ENCODE peak calls at places on chromosomes 11 and 22, in seven cellular contexts. S is mesothelial cell of epicardium, W is fibroblast of villous mesenchyme, T is lower leg skin, V is fibroblast of mammary gland, R is left ventricle myocardium inferior, U is Calu3. A is an unnamed sample.

GRCh38 chr22:33023119-33023827 is 34.9 kb downstream of the SYN3 start:
- DNase-seq in S (no peak), W (no peak), T (no peak), V (no peak), R (no peak), U (no peak), A (no peak)

GRCh38 chr22:44444341-44445306 is 53.4 kb downstream of the RTL6 start:
- DNase-seq in S (no peak), W (no peak), T (no peak), V (no peak), R (no peak), U (no peak), A (no peak)

GRCh38 chr22:22591348-22592299 is 32.6 kb upstream of the PRAME start:
- DNase-seq in S (no peak), W (no peak), T (no peak), V (peak), R (no peak), U (no peak), A (no peak)

GRCh38 chr11:8065031-8065430 is 16.0 kb upstream of the TUB start:
- DNase-seq in S (no peak), W (no peak), T (no peak), V (no peak), R (no peak), U (no peak), A (no peak)

GRCh38 chr11:71286701-71287643 is 34.6 kb upstream of the SHANK2 start:
- DNase-seq in S (no peak), W (peak), T (no peak), V (peak), R (no peak), U (peak), A (no peak)

GRCh38 chr11:97136067-97136466 is 746.3 kb downstream of the JRKL start:
- DNase-seq in S (no peak), W (no peak), T (no peak), V (no peak), R (no peak), U (no peak), A (no peak)

GRCh38 chr11:112318193-112318592 is 57.5 kb upstream of the PLET1 start:
- DNase-seq in S (no peak), W (peak), T (no peak), V (peak), R (no peak), U (no peak), A (no peak)

GRCh38 chr11:115126515-115127208 is 377.6 kb downstream of the CADM1 start:
- DNase-seq in S (no peak), W (no peak), T (no peak), V (no peak), R (no peak), U (no peak), A (no peak)

GRCh38 chr22:43587574-43587973 is 175.8 kb downstream of the MPPED1 start:
- DNase-seq in S (no peak), W (no peak), T (no peak), V (peak), R (no peak), U (no peak), A (no peak)

GRCh38 chr11:27401280-27401679 is 38.3 kb upstream of the CCDC34 start:
- DNase-seq in S (no peak), W (no peak), T (no peak), V (no peak), R (no peak), U (no peak), A (no peak)

GRCh38 chr11:14519692-14520085 is 497 bp downstream of the PSMA1 start:
- DNase-seq in S (no peak), W (no peak), T (no peak), V (peak), R (no peak), U (no peak), A (no peak)

GRCh38 chr22:33271390-33272161 is 213.4 kb upstream of the SYN3 start:
- DNase-seq in S (no peak), W (no peak), T (no peak), V (peak), R (peak), U (no peak), A (no peak)

GRCh38 chr11:45725121-45725520 is 59.7 kb upstream of the CHST1 start:
- DNase-seq in S (no peak), W (no peak), T (no peak), V (no peak), R (no peak), U (no peak), A (no peak)

GRCh38 chr11:62337682-62338181 is 484 bp downstream of the ASRGL1 start:
- DNase-seq in S (no peak), W (no peak), T (no peak), V (no peak), R (peak), U (peak), A (peak)

GRCh38 chr11:76918941-76919386 is 58.2 kb downstream of the ACER3 start:
- DNase-seq in S (no peak), W (peak), T (no peak), V (peak), R (no peak), U (peak), A (no peak)

GRCh38 chr22:33923660-33924246 is 3.5 kb upstream of the LARGE1 start:
- DNase-seq in S (no peak), W (peak), T (peak), V (peak), R (no peak), U (peak), A (peak)

GRCh38 chr22:49013707-49014106 is 814.0 kb downstream of the BRD1 start:
- DNase-seq in S (no peak), W (no peak), T (peak), V (no peak), R (no peak), U (no peak), A (no peak)

GRCh38 chr11:119107538-119108150 is 500 bp downstream of the C2CD2L start:
- DNase-seq in S (no peak), W (no peak), T (no peak), V (no peak), R (no peak), U (no peak), A (no peak)

GRCh38 chr11:132604446-132604845 is 927.9 kb downstream of the OPCML start:
- DNase-seq in S (no peak), W (peak), T (no peak), V (peak), R (no peak), U (no peak), A (no peak)

GRCh38 chr22:43411981-43412807 is at the start of gene MPPED1:
- DNase-seq in S (no peak), W (no peak), T (no peak), V (no peak), R (no peak), U (no peak), A (no peak)

GRCh38 chr22:43293661-43294392 is 49.3 kb downstream of the SCUBE1 start:
- DNase-seq in S (no peak), W (peak), T (peak), V (peak), R (no peak), U (no peak), A (no peak)

GRCh38 chr22:17400305-17400704 is 31.0 kb downstream of the CECR2 start:
- DNase-seq in S (no peak), W (no peak), T (no peak), V (no peak), R (no peak), U (no peak), A (no peak)

GRCh38 chr22:44975444-44976262 is 34.2 kb downstream of the PHF21B start:
- DNase-seq in S (peak), W (peak), T (peak), V (peak), R (peak), U (peak), A (peak)

GRCh38 chr11:84261707-84262106 is 975.5 kb upstream of the CCDC90B start:
- DNase-seq in S (no peak), W (no peak), T (no peak), V (peak), R (no peak), U (no peak), A (no peak)

GRCh38 chr11:57167125-57167839 is 14.5 kb upstream of the LRRC55 start:
- DNase-seq in S (no peak), W (no peak), T (no peak), V (no peak), R (no peak), U (no peak), A (no peak)

GRCh38 chr11:105588001-105588400 is 21.9 kb upstream of the GRIA4 start:
- DNase-seq in S (no peak), W (peak), T (no peak), V (peak), R (no peak), U (no peak), A (no peak)

GRCh38 chr11:119205574-119206511 is at the start of gene CBL:
- DNase-seq in S (peak), W (peak), T (peak), V (peak), R (peak), U (peak), A (peak)

GRCh38 chr11:131546218-131546895 is 175.9 kb downstream of the NTM start:
- DNase-seq in S (no peak), W (no peak), T (no peak), V (no peak), R (no peak), U (no peak), A (no peak)

GRCh38 chr11:69773626-69774353 is 1.4 kb downstream of the FGF4 start:
- DNase-seq in S (no peak), W (no peak), T (no peak), V (no peak), R (no peak), U (no peak), A (no peak)

DNA sequence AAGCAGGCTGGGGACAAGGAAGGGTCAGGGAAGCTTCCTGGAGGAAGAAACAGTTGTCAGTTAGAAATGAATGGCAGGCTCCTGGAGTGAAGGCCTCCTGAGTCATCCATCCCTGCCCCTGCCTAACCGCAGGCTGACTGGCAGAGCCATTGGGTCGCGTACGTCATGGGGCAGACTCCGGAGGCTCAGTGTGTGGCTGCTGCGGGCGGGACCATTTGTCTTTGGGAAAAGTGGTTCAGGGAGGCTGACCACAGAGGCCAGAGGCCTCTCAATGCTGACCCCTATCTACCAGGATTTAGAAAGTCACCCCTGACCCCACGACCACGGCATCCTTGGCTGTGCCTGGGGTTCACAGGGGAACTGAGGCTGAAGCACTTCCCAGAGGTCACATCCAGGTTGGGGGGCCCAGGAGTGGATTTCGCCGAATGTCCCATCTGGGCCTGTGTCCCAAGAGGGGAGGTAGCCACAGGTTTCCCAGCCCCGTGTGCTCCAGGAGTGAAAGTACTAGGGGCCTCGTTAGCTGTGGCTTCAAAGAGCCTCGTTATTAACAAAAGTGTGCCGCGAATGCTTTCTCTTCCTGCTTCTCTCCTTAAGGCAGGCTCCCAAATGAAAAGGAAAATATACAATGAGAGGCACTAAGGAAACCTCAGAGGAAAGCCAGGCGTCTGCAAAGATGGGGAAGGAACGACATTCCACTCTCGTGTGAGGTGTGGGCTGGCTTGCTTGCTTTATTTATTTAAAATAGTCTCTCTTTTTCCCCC is 58.9 kb downstream of the FLRT1 start:
- DNase-seq in S (no peak), W (peak), T (no peak), V (peak), R (no peak), U (peak), A (no peak)
- TF ChIP-seq CTCF in S (no peak), W (no peak), T (no peak), V (no peak), R (no peak), U (no peak), A (no peak)

GRCh38 chr22:39600491-39601179 is 30.1 kb downstream of the CACNA1I start:
- DNase-seq in S (no peak), W (no peak), T (no peak), V (no peak), R (no peak), U (no peak), A (no peak)

GRCh38 chr22:39597236-39597869 is 26.8 kb downstream of the CACNA1I start:
- DNase-seq in S (no peak), W (no peak), T (no peak), V (no peak), R (no peak), U (no peak), A (no peak)

GRCh38 chr22:39595622-39596182 is 25.1 kb downstream of the CACNA1I start:
- DNase-seq in S (no peak), W (no peak), T (no peak), V (no peak), R (no peak), U (no peak), A (no peak)

GRCh38 chr22:39596601-39597000 is 26.0 kb downstream of the CACNA1I start:
- DNase-seq in S (no peak), W (no peak), T (no peak), V (no peak), R (no peak), U (no peak), A (no peak)

DNA sequence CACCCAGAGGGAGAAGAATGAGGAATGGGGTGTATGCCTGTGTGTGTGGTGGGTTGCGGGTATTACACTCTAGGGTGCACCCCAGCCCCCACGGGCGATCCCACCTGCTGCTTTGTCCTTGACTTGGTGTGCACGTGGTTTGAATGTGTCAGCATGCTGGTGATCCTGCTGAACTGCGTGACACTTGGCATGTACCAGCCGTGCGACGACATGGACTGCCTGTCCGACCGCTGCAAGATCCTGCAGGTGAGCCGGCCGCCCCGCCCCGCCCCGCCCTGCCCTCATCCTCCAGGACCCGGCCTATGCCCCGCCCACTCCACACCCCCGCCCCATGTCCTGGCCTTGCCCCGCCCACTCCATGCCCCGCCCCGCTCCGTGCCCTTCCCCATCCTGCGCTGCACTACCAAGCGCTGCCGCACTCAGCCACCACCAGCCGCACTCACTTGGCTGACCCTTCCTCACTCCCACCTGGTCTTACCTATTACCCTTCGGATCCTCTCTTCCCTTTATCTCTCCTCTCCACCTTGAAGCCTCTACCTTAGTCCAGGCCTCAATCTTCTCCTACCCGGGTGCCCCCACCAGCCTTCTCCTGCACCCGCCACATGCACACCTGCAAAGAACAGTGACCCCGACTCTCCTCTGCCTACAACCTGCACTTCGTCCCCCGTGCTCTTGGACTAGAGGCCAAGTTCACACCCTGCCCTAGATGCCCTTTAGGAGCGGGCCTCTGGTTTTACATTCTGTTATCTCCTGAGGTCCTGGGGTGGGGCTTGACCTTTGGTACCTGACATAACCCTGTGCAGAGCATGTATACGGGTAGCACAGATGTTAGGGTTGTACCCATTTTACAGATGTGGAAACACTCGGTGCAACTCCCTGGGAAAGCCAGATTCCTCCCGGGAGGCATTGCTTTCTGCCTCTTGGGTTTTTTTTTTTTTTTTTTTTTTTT is 27.7 kb downstream of the CACNA1I start:
- DNase-seq in S (peak), W (no peak), T (peak), V (no peak), R (no peak), U (peak), A (peak)
- TF ChIP-seq CTCF in S (no peak), W (no peak), T (no peak), V (no peak), R (no peak), U (no peak), A (peak)

DNA sequence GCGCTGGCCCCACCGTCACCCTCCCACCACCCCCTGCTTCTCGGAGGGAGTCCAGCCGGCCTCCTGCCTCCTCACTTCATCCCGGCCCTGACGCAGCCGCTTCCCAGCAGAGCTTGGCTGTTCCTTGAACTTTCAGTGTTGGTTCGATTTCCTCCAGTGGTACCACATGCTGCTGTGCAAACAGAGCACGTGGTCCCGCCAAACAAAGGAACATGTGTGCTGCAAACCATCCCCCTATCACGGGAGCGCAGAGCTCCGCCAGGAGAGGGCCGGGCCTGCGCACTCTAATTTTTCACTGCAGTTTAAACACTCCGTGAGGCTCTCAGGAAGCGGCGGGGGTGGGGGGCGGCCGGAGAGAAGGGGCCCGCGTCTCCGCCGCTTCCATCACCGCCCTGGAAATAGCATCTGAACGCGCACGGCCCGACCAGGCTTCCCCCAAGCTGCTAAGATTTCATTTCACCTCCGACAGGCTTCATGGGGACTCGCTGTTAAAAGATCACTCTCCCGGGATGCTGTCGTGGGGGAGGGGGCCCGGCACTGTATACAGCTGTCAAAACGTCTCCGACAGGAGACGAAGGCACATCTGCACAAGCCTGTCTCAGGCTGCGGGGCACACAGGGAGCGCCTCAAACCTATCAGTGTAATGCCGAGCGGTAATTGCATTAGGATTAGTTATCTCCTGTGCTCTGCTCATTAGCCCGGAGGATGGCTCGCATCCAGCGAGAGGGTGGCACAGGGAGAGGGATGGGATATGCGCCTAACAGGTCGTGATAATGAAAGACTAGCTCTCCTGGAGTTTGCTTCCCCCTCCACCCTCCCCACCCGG is 269.9 kb upstream of the SORL1-AS1 start:
- DNase-seq in S (peak), W (peak), T (peak), V (peak), R (peak), U (peak), A (peak)
- TF ChIP-seq CTCF in S (no peak), W (no peak), T (no peak), V (peak), R (peak), U (no peak), A (no peak)

GRCh38 chr22:27148886-27149470 is 491.6 kb downstream of the MIAT start:
- DNase-seq in S (no peak), W (no peak), T (no peak), V (no peak), R (no peak), U (no peak), A (no peak)

GRCh38 chr22:27146871-27147591 is 489.6 kb downstream of the MIAT start:
- DNase-seq in S (no peak), W (peak), T (no peak), V (no peak), R (no peak), U (no peak), A (no peak)

GRCh38 chr22:27148025-27148424 is 490.6 kb downstream of the MIAT start:
- DNase-seq in S (no peak), W (no peak), T (no peak), V (no peak), R (no peak), U (no peak), A (no peak)

GRCh38 chr22:27139935-27140493 is 482.6 kb downstream of the MIAT start:
- DNase-seq in S (no peak), W (peak), T (no peak), V (peak), R (no peak), U (no peak), A (no peak)

DNA sequence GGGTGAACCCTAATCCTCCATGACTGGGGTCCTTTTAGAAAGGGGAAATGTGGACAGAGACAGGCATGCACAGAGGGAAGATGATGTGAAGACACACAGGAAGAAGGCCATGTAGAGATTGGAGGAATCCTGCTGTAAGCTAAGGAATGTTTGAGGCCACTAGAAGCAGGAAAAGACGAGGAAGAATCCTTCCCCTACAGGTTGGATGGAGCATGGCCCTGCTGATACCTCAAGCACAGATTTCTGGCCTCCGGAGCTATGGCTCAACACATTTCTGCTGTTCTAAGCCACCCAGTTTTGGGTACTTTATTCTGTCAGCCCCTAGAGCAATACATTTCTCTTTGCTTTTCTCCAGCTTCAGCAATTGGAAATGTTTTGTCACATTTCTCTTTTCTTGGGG is 487.0 kb downstream of the MIAT start:
- DNase-seq in S (no peak), W (no peak), T (no peak), V (no peak), R (no peak), U (no peak), A (no peak)
- TF ChIP-seq CTCF in S (no peak), W (peak), T (no peak), V (no peak), R (no peak), U (no peak), A (no peak)